ENCODE peak calls at places on chromosome 13, in five cellular contexts. Q is K562, T is GM12878, H is HepG2, R is upper lobe of left lung. C is an unnamed sample.
A peak's percentile ranks its signal among the peaks of the same experiment; 100 is the strongest.

GRCh38 chr13:27967736-27968315 is 1.3 kb downstream of the CDX2 start:
- ATAC-seq in R (no peak), H (peak; percentile 39), Q (no peak), T (no peak), C (no peak)

GRCh38 chr13:114004416-114005205 is 30.7 kb upstream of the C13orf46 start:
- ATAC-seq in Q (peak; percentile 98), H (no peak), T (no peak), R (no peak), C (peak; percentile 59)

GRCh38 chr13:38417241-38417640 is 67.6 kb downstream of the UFM1 start:
- ATAC-seq in Q (no peak), R (no peak), H (no peak), T (no peak), C (no peak)

GRCh38 chr13:97432917-97433726 is 847 bp upstream of the RAP2A start:
- ATAC-seq in Q (peak; percentile 91), H (peak; percentile 93), T (peak; percentile 86), R (peak; percentile 98), C (peak; percentile 92)

GRCh38 chr13:60174113-60174512 is 10.4 kb upstream of the DIAPH3 start:
- ATAC-seq in T (no peak), H (no peak), R (no peak), Q (no peak), C (no peak)

GRCh38 chr13:39616087-39616694 is 13.2 kb upstream of the LHFPL6 start:
- ATAC-seq in H (peak; percentile 90), R (peak; percentile 78), Q (peak; percentile 88), T (peak; percentile 94), C (peak; percentile 70)

GRCh38 chr13:114263590-114263989 is 17.8 kb upstream of the UPF3A start:
- ATAC-seq in H (no peak), Q (no peak), T (peak; percentile 62), R (no peak), C (no peak)

GRCh38 chr13:32042567-32042966 is 11.0 kb downstream of the FRY start:
- ATAC-seq in R (peak; percentile 51), Q (no peak), H (no peak), T (no peak), C (no peak)

GRCh38 chr13:41621716-41622508 is 164.6 kb downstream of the RGCC start:
- ATAC-seq in H (no peak), R (peak; percentile 81), T (no peak), Q (no peak), C (peak; percentile 89)

GRCh38 chr13:95784161-95784880 is 107.4 kb downstream of the DNAJC3 start:
- ATAC-seq in H (no peak), T (no peak), Q (no peak), R (no peak), C (peak; percentile 36)

GRCh38 chr13:98721825-98722510 is 30.5 kb downstream of the SLC15A1 start:
- ATAC-seq in T (no peak), Q (no peak), H (no peak), R (no peak), C (no peak)

GRCh38 chr13:88895261-88895941 is 1224.2 kb downstream of the SLITRK5 start:
- ATAC-seq in R (peak; percentile 57), T (no peak), Q (no peak), H (no peak), C (no peak)

GRCh38 chr13:30718661-30719520 is 16.5 kb upstream of the ALOX5AP start:
- ATAC-seq in H (peak; percentile 87), Q (no peak), T (peak; percentile 11), R (peak; percentile 11), C (no peak)

GRCh38 chr13:95546919-95547318 is 5.6 kb upstream of the CLDN10 start:
- ATAC-seq in T (no peak), H (no peak), Q (no peak), R (no peak), C (no peak)

GRCh38 chr13:29908411-29908810 is 58.0 kb upstream of the UBL3 start:
- ATAC-seq in R (no peak), H (no peak), T (no peak), Q (no peak), C (peak; percentile 40)

GRCh38 chr13:51557875-51558604 is 26.2 kb upstream of the WDFY2 start:
- ATAC-seq in Q (no peak), H (peak; percentile 66), R (peak; percentile 71), T (no peak), C (peak; percentile 43)

GRCh38 chr13:68056816-68057710 is 826.9 kb upstream of the PCDH9 start:
- ATAC-seq in R (no peak), T (no peak), H (peak; percentile 64), Q (no peak), C (peak; percentile 22)

GRCh38 chr13:20121154-20121515 is 39.7 kb downstream of the GJA3 start:
- ATAC-seq in Q (no peak), R (no peak), T (no peak), H (peak; percentile 53), C (no peak)
- TF ChIP-seq POLR2AphosphoS5 in Q (no peak), R (no peak), T (no peak), H (no peak), C (no peak)

GRCh38 chr13:101449971-101450748 is 2.3 kb upstream of the ITGBL1 start:
- ATAC-seq in Q (no peak), T (no peak), H (no peak), R (no peak), C (peak; percentile 74)
- TF ChIP-seq EP300 in Q (no peak), T (no peak), H (no peak), R (no peak), C (no peak)

DNA sequence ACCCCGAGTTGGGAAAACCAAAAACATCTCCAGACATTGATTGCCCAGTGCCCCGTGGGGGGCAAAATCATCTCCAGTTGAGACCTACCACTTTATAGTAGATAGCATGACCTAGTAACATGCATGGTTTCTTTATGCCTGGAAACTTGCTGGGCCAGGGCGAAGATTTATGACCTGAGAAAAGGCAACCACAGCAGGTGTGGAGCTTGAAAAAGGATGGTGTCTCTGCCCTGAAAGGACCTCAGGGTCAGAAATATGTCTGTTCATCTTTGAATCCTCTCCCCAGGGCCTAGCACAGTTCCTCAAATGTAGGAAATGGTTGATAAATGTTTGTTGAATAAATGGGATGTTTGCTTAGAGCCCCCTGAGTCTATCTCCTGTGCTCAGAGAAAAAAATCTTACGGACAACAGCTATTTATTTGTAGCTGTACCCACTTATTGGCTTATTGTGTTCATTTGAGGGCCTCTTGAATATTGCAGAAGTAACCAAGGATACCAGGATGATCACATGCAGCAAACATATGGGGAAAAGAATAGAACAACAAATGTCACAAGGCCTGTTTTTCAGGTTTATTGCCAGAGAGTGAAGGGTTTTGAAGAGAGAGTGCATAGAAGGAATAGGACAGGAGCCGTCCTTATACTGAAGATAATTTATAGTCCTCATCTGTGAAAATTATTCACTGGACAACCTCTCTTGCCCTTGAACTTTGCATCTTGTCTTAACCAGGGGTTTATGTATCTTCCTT is 114.5 kb downstream of the KLF5 start:
- ATAC-seq in Q (no peak), R (no peak), T (no peak), H (no peak), C (no peak)
- H3K4me1 ChIP-seq in Q (no peaks in the 10 kb centered on the region), R (no peaks in the 10 kb centered on the region), T (no peaks in the 10 kb centered on the region), H (peaks cover 23% of the 10 kb centered on the region), C (no peaks in the 10 kb centered on the region)

GRCh38 chr13:110311721-110312668 is 4.9 kb downstream of the COL4A2 start:
- ATAC-seq in H (no peak), R (no peak), Q (no peak), T (no peak), C (no peak)

GRCh38 chr13:110314516-110315245 is 7.6 kb downstream of the COL4A2 start:
- ATAC-seq in H (no peak), T (no peak), R (no peak), Q (no peak), C (no peak)

GRCh38 chr13:110310541-110311491 is 3.7 kb downstream of the COL4A2 start:
- ATAC-seq in H (no peak), T (no peak), R (no peak), Q (no peak), C (no peak)

GRCh38 chr13:110309661-110310524 is 2.8 kb downstream of the COL4A2 start:
- ATAC-seq in H (no peak), T (no peak), R (no peak), Q (no peak), C (no peak)

DNA sequence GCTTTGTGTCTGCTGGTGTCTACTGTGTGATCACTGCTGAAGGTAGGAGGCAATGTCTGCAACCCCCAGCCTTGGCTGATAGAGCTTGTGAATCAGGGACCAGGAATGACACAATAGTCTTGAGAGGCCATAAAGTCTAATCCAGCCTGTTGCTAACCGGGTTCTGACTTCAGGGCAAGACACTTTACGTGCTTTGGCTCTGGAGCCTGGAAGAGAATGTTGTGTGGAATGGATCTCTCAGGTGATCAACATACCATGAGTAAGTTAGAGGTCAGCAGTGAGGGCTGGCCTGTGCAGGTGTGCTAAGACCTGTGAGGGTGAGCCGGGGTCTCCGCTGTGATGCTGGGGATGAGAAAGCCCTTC is 5.6 kb downstream of the COL4A2 start:
- ATAC-seq in T (no peak), Q (no peak), R (no peak), H (no peak), C (peak; percentile 42)
- TF ChIP-seq POLR2AphosphoS5 in T (no peak), Q (no peak), R (no peak), H (no peak), C (peak; percentile 85)

GRCh38 chr13:112968910-112969691 is at the start of gene MCF2L:
- ATAC-seq in H (peak; percentile 86), Q (no peak), R (peak; percentile 11), T (no peak), C (peak; percentile 57)
- TF ChIP-seq EP300 in H (no peak), Q (no peak), R (no peak), T (no peak), C (no peak)

C was measured in gastroesophageal sphincter.